ENCODE peak calls at places on chromosome 5, in ten cellular contexts. G is bronchial epithelial cell, V is NCI-H748 treated with DMSO at 0.1 percent for 48 hours, R is H4, N is M059J, C is right atrium auricular region, T is BJ, M is iPS-NIHi11, S is aorta, E is hepatocyte. J is an unnamed sample.

GRCh38 chr5:17878541-17878940 is 244.3 kb downstream of the TAF11L14 start:
- DNase-seq in G (no peak), V (no peak), R (no peak), N (no peak), C (no peak), T (no peak), M (no peak), S (no peak), E (no peak), J (no peak)

GRCh38 chr5:174204914-174205313 is 159.4 kb downstream of the NSG2 start:
- DNase-seq in G (peak; percentile 9), V (peak; percentile 39), R (no peak), N (no peak), C (no peak), T (no peak), M (peak; percentile 87), S (no peak), E (peak; percentile 31), J (peak; percentile 1)

GRCh38 chr5:55993013-55993412 is 1.8 kb downstream of the IL6ST start:
- DNase-seq in G (peak; percentile 32), V (no peak), R (no peak), N (peak; percentile 65), C (no peak), T (no peak), M (no peak), S (no peak), E (no peak), J (peak; percentile 19)

GRCh38 chr5:6088706-6089105 is 289.6 kb downstream of the MED10 start:
- DNase-seq in G (no peak), V (no peak), R (no peak), N (no peak), C (no peak), T (no peak), M (no peak), S (no peak), E (no peak), J (no peak)

GRCh38 chr5:145762833-145763232 is 72.3 kb downstream of the PRELID2 start:
- DNase-seq in G (no peak), V (no peak), R (no peak), N (no peak), C (no peak), T (no peak), M (no peak), S (no peak), E (no peak), J (no peak)

GRCh38 chr5:32223972-32224608 is 50.0 kb upstream of the GOLPH3 start:
- DNase-seq in G (peak; percentile 39), V (no peak), R (peak; percentile 30), N (peak; percentile 89), C (no peak), T (peak; percentile 31), M (peak; percentile 53), S (no peak), E (peak; percentile 52), J (peak; percentile 36)

GRCh38 chr5:175460126-175460525 is 16.1 kb upstream of the DRD1 start:
- DNase-seq in G (peak; percentile 35), V (peak; percentile 21), R (peak; percentile 53), N (peak; percentile 50), C (no peak), T (no peak), M (no peak), S (no peak), E (peak; percentile 45), J (peak; percentile 23)

GRCh38 chr5:176178789-176179188 is 59.4 kb upstream of the SIMC1 start:
- DNase-seq in G (no peak), V (no peak), R (no peak), N (no peak), C (peak; percentile 11), T (no peak), M (no peak), S (no peak), E (no peak), J (no peak)

GRCh38 chr5:127517110-127517479 is 345 bp upstream of the PRRC1 start:
- DNase-seq in G (peak; percentile 11), V (peak; percentile 41), R (no peak), N (no peak), C (no peak), T (no peak), M (no peak), S (no peak), E (no peak), J (no peak)

GRCh38 chr5:107442452-107442851 is 228.3 kb downstream of the EFNA5 start:
- DNase-seq in G (no peak), V (no peak), R (no peak), N (no peak), C (no peak), T (no peak), M (no peak), S (no peak), E (no peak), J (no peak)

GRCh38 chr5:142655339-142656267 is 30.3 kb downstream of the FGF1 start:
- DNase-seq in G (peak; percentile 52), V (peak; percentile 42), R (peak; percentile 67), N (peak; percentile 66), C (peak; percentile 93), T (no peak), M (peak; percentile 91), S (peak; percentile 94), E (peak; percentile 89), J (peak; percentile 52)

GRCh38 chr5:140549237-140550144 is 2.0 kb downstream of the EIF4EBP3 start:
- DNase-seq in G (no peak), V (no peak), R (no peak), N (peak; percentile 42), C (peak; percentile 81), T (no peak), M (no peak), S (no peak), E (peak; percentile 53), J (no peak)

GRCh38 chr5:42784132-42784531 is 27.5 kb downstream of the CCDC152 start:
- DNase-seq in G (peak; percentile 18), V (no peak), R (no peak), N (no peak), C (no peak), T (no peak), M (no peak), S (no peak), E (no peak), J (peak; percentile 57)

GRCh38 chr5:141094481-141095262 is at the start of gene PCDHB2:
- DNase-seq in G (peak; percentile 15), V (peak; percentile 96), R (peak; percentile 83), N (peak; percentile 40), C (no peak), T (no peak), M (peak; percentile 67), S (no peak), E (peak; percentile 93), J (peak; percentile 71)

GRCh38 chr5:654071-654778 is 38.9 kb downstream of the TPPP start:
- DNase-seq in G (no peak), V (no peak), R (no peak), N (no peak), C (no peak), T (no peak), M (no peak), S (peak; percentile 62), E (no peak), J (no peak)

GRCh38 chr5:174328626-174329299 is 283.3 kb downstream of the NSG2 start:
- DNase-seq in G (peak; percentile 42), V (no peak), R (no peak), N (no peak), C (no peak), T (no peak), M (no peak), S (no peak), E (no peak), J (peak; percentile 59)

GRCh38 chr5:26569241-26569928 is 469.0 kb downstream of the CDH9 start:
- DNase-seq in G (no peak), V (no peak), R (no peak), N (no peak), C (no peak), T (no peak), M (no peak), S (no peak), E (no peak), J (no peak)

J was measured in mammary epithelial cell.